ENCODE peak calls at places on chromosomes 13 and 19, in five cellular contexts. Y is stimulated activated CD8-positive, alpha-beta memory T cell treated with anti-CD3 and anti-CD28 coated beads, Interleukin-15, amount 100 ng/mL, for 4 hours; U is NCI-H2081 treated with DMSO at 0.1 percent for 48 hours; L is ureter; X is globus pallidus. E is an unnamed sample.

GRCh38 chr13:113936166-113936565 is 37.7 kb downstream of the C13orf46 start:
- DNase-seq in Y (no peak), U (no peak), L (no peak), X (no peak), E (no peak)

GRCh38 chr13:110520431-110521295 is 40.9 kb downstream of the RAB20 start:
- DNase-seq in Y (no peak), U (no peak), L (peak; percentile 84), X (peak; percentile 81), E (peak; percentile 92)

GRCh38 chr13:60114499-60115028 is 49.2 kb downstream of the DIAPH3 start:
- DNase-seq in Y (no peak), U (no peak), L (no peak), X (no peak), E (no peak)

GRCh38 chr19:27652281-27652680 is 1560.7 kb downstream of the UQCRFS1 start:
- DNase-seq in Y (no peak), U (no peak), L (no peak), X (no peak), E (peak; percentile 16)

GRCh38 chr13:33111414-33112110 is 95.3 kb downstream of the KL start:
- DNase-seq in Y (no peak), U (no peak), L (no peak), X (no peak), E (no peak)

GRCh38 chr13:29162638-29163037 is 342.5 kb downstream of the MTUS2 start:
- DNase-seq in Y (no peak), U (no peak), L (no peak), X (peak; percentile 5), E (no peak)

GRCh38 chr13:50467156-50467814 is 376.2 kb downstream of the DLEU7 start:
- DNase-seq in Y (no peak), U (no peak), L (no peak), X (no peak), E (no peak)

GRCh38 chr13:50587839-50588373 is 255.6 kb downstream of the DLEU7 start:
- DNase-seq in Y (no peak), U (no peak), L (no peak), X (no peak), E (no peak)

GRCh38 chr19:800360-801029 is 3.2 kb downstream of the PTBP1 start:
- DNase-seq in Y (no peak), U (no peak), L (peak; percentile 79), X (no peak), E (peak; percentile 79)

GRCh38 chr19:13150187-13150918 is at the start of the genes IER2 and STX10:
- DNase-seq in Y (peak; percentile 90), U (peak; percentile 75), L (peak; percentile 97), X (peak; percentile 96), E (peak; percentile 97)

GRCh38 chr19:29577662-29577963 is 28.5 kb upstream of the POP4 start:
- DNase-seq in Y (no peak), U (no peak), L (no peak), X (no peak), E (no peak)

GRCh38 chr13:100409132-100409531 is 179.5 kb downstream of the GGACT start:
- DNase-seq in Y (no peak), U (no peak), L (no peak), X (no peak), E (no peak)

GRCh38 chr13:30027569-30028455 is 177.4 kb upstream of the UBL3 start:
- DNase-seq in Y (no peak), U (no peak), L (no peak), X (no peak), E (no peak)

GRCh38 chr19:31506102-31506501 is 156.9 kb upstream of the TSHZ3 start:
- DNase-seq in Y (no peak), U (no peak), L (no peak), X (no peak), E (no peak)

GRCh38 chr13:59743195-59743594 is 420.5 kb downstream of the DIAPH3 start:
- DNase-seq in Y (no peak), U (no peak), L (no peak), X (no peak), E (no peak)

GRCh38 chr19:50870417-50871089 is 2.7 kb upstream of the KLK2 start:
- DNase-seq in Y (no peak), U (no peak), L (no peak), X (no peak), E (no peak)

GRCh38 chr13:26980099-26981031 is 191.2 kb downstream of the USP12 start:
- DNase-seq in Y (no peak), U (no peak), L (no peak), X (no peak), E (no peak)

GRCh38 chr13:91347212-91347995 is at the start of gene MIR17HG:
- DNase-seq in Y (peak; percentile 83), U (peak; percentile 76), L (peak; percentile 91), X (peak; percentile 90), E (peak; percentile 94)

GRCh38 chr13:75357576-75358295 is 124.2 kb downstream of the TBC1D4 start:
- DNase-seq in Y (peak; percentile 26), U (peak; percentile 0), L (no peak), X (peak; percentile 14), E (no peak)

GRCh38 chr19:44512326-44513298 is 12.3 kb upstream of the ZNF180 start:
- DNase-seq in Y (no peak), U (peak; percentile 7), L (no peak), X (no peak), E (peak; percentile 41)

GRCh38 chr19:37941820-37942515 is 35.0 kb downstream of the SIPA1L3 start:
- DNase-seq in Y (no peak), U (no peak), L (no peak), X (no peak), E (no peak)

GRCh38 chr19:48290341-48290922 is 20.6 kb downstream of the ZNF114 start:
- DNase-seq in Y (no peak), U (no peak), L (no peak), X (no peak), E (no peak)

GRCh38 chr13:48562296-48563066 is 29.6 kb upstream of the RCBTB2 start:
- DNase-seq in Y (peak; percentile 64), U (no peak), L (no peak), X (no peak), E (no peak)

GRCh38 chr19:47097396-47098217 is 16.0 kb downstream of the ZC3H4 start:
- DNase-seq in Y (no peak), U (no peak), L (no peak), X (peak; percentile 80), E (no peak)

GRCh38 chr13:113483504-113484287 is 6.8 kb downstream of the DCUN1D2 start:
- DNase-seq in Y (no peak), U (no peak), L (no peak), X (peak; percentile 43), E (no peak)

GRCh38 chr13:66577358-66577757 is 652.8 kb downstream of the PCDH9 start:
- DNase-seq in Y (no peak), U (no peak), L (no peak), X (no peak), E (no peak)

GRCh38 chr13:113930711-113931637 is 42.9 kb downstream of the C13orf46 start:
- DNase-seq in Y (peak; percentile 28), U (no peak), L (peak; percentile 43), X (no peak), E (peak; percentile 36)

GRCh38 chr13:41995946-41996345 is 35.0 kb upstream of the VWA8 start:
- DNase-seq in Y (no peak), U (no peak), L (no peak), X (no peak), E (no peak)

GRCh38 chr13:91058066-91058465 is 289.4 kb upstream of the MIR17HG start:
- DNase-seq in Y (no peak), U (no peak), L (no peak), X (no peak), E (no peak)

GRCh38 chr19:16969127-16969526 is 57.5 kb downstream of the CPAMD8 start:
- DNase-seq in Y (no peak), U (no peak), L (no peak), X (no peak), E (no peak)

GRCh38 chr19:41930926-41931592 is 2.8 kb upstream of the ERFL start:
- DNase-seq in Y (no peak), U (no peak), L (no peak), X (no peak), E (no peak)

GRCh38 chr19:45693168-45693788 is 812 bp downstream of the QPCTL start:
- DNase-seq in Y (peak; percentile 53), U (no peak), L (peak; percentile 82), X (peak; percentile 57), E (peak; percentile 80)

GRCh38 chr13:99432637-99433542 is 68.4 kb upstream of the TM9SF2 start:
- DNase-seq in Y (peak; percentile 77), U (no peak), L (peak; percentile 69), X (peak; percentile 31), E (no peak)

GRCh38 chr13:25943666-25944065 is 108.2 kb downstream of the SHISA2 start:
- DNase-seq in Y (no peak), U (no peak), L (no peak), X (no peak), E (no peak)

GRCh38 chr19:41595258-41595889 is 19.4 kb downstream of the CEACAM21 start:
- DNase-seq in Y (peak; percentile 37), U (peak; percentile 16), L (peak; percentile 56), X (peak; percentile 24), E (peak; percentile 55)

GRCh38 chr19:2902590-2903218 is 2.0 kb downstream of the ZNF57 start:
- DNase-seq in Y (no peak), U (no peak), L (no peak), X (no peak), E (peak; percentile 19)

E was measured in left lobe of liver.